ENCODE peak calls at places on chromosome 17, in ten cellular contexts. U is GDM1; N is ELR; I is stimulated activated CD4-positive, alpha-beta T cell treated with anti-CD3 and anti-CD28 coated beads, Interleukin-1b, Interleukin-23, amount 100 ng/mL, for 48 hours; Q is stimulated activated naive B cell treated with anti-CD40 and anti-IgM and Interleukin-4, amounts not matched to agents 10 μg/mL and 1 μg/mL and 100 μg/mL, for 72 hours; B is psoas muscle; H is B cell; Z is amniotic epithelial cell; G is stimulated activated CD8-positive, alpha-beta memory T cell treated with anti-CD3 and anti-CD28 coated beads, Interleukin-4, amount 100 ng/mL, for 48 hours; A is WTC11. Y is an unnamed sample.

GRCh38 chr17:43393944-43394482 is 4.8 kb upstream of the ARL4D start:
- DNase-seq in N (peak; percentile 94), B (peak; percentile 91), U (peak; percentile 67), Q (peak; percentile 73), Z (peak; percentile 78), H (peak; percentile 75), G (peak; percentile 97), I (peak; percentile 90), A (peak; percentile 94), Y (peak; percentile 50)

GRCh38 chr17:22505660-22506059 is 813.3 kb downstream of the KCNJ18 start:
- DNase-seq in B (no peak), I (no peak), A (no peak), H (no peak), G (no peak), N (no peak), U (no peak), Q (no peak), Z (no peak), Y (no peak)

GRCh38 chr17:1562178-1562643 is 381 bp downstream of the PITPNA start:
- DNase-seq in U (no peak), A (no peak), G (no peak), B (peak; percentile 80), H (peak; percentile 73), I (no peak), Z (no peak), Q (no peak), N (peak; percentile 66), Y (no peak)

GRCh38 chr17:81419333-81419885 is 24.2 kb downstream of the BAHCC1 start:
- DNase-seq in Z (peak; percentile 83), B (peak; percentile 90), Q (no peak), I (no peak), U (no peak), N (peak; percentile 91), H (no peak), G (no peak), A (no peak), Y (no peak)

GRCh38 chr17:80783461-80783860 is 208.2 kb upstream of the CHMP6 start:
- DNase-seq in Z (no peak), H (no peak), U (no peak), A (no peak), Q (no peak), N (no peak), G (no peak), I (no peak), B (no peak), Y (no peak)

GRCh38 chr17:78356163-78356713 is 3.6 kb downstream of the SOCS3 start:
- DNase-seq in N (peak; percentile 100), Q (peak; percentile 94), U (peak; percentile 26), A (peak; percentile 66), G (peak; percentile 91), H (peak; percentile 89), B (peak; percentile 73), Z (peak; percentile 93), I (peak; percentile 95), Y (no peak)

GRCh38 chr17:61354895-61355294 is 44.7 kb upstream of the TBX2 start:
- DNase-seq in B (no peak), Q (no peak), N (no peak), I (no peak), Z (no peak), U (no peak), G (no peak), H (no peak), A (peak; percentile 33), Y (no peak)

GRCh38 chr17:48514483-48514876 is 16.3 kb downstream of the HOXB1 start:
- DNase-seq in U (no peak), H (no peak), Q (no peak), A (no peak), G (no peak), Z (peak; percentile 62), I (no peak), B (no peak), N (no peak), Y (no peak)

GRCh38 chr17:76867578-76868175 is 527 bp upstream of the MGAT5B start:
- DNase-seq in A (peak; percentile 40), B (no peak), H (no peak), N (peak; percentile 82), Q (no peak), U (no peak), G (no peak), Z (peak; percentile 67), I (no peak), Y (no peak)

GRCh38 chr17:7330099-7331015 is 1.2 kb upstream of the NEURL4 start:
- DNase-seq in Q (peak; percentile 87), I (peak; percentile 84), U (peak; percentile 68), Z (peak; percentile 72), G (peak; percentile 86), H (peak; percentile 87), N (peak; percentile 87), A (peak; percentile 82), B (peak; percentile 88), Y (no peak)

GRCh38 chr17:44144966-44145739 is 3.4 kb downstream of the HROB start:
- DNase-seq in G (no peak), Z (peak; percentile 97), U (no peak), H (no peak), I (no peak), B (no peak), Q (no peak), N (no peak), A (no peak), Y (no peak)

GRCh38 chr17:39674702-39675389 is 6.6 kb downstream of the PNMT start:
- DNase-seq in U (no peak), A (no peak), H (no peak), B (peak; percentile 63), Z (no peak), N (no peak), G (no peak), I (no peak), Q (peak; percentile 54), Y (peak; percentile 40)

GRCh38 chr17:48011405-48012150 is 26.0 kb downstream of the COPZ2 start:
- DNase-seq in Q (no peak), G (peak; percentile 57), A (peak; percentile 59), I (peak; percentile 51), Z (no peak), H (peak; percentile 69), U (no peak), B (peak; percentile 63), N (peak; percentile 77), Y (no peak)

GRCh38 chr17:918102-918740 is 61.4 kb downstream of the NXN start:
- DNase-seq in Z (no peak), Q (no peak), B (no peak), A (no peak), U (no peak), N (no peak), I (no peak), G (no peak), H (no peak), Y (no peak)

GRCh38 chr17:71287246-71287828 is 833.5 kb upstream of the SOX9 start:
- DNase-seq in Q (no peak), H (no peak), G (no peak), B (no peak), I (no peak), U (no peak), N (no peak), Z (no peak), A (no peak), Y (no peak)

GRCh38 chr17:82772026-82772425 is 20.2 kb downstream of the TBCD start:
- DNase-seq in H (no peak), N (peak; percentile 79), Z (peak; percentile 82), G (no peak), I (no peak), B (peak; percentile 30), A (no peak), Q (no peak), U (no peak), Y (no peak)

GRCh38 chr17:7004398-7005253 is 7.8 kb upstream of the RNASEK start:
- DNase-seq in Z (peak; percentile 51), G (no peak), Q (no peak), B (peak; percentile 49), U (peak; percentile 34), I (peak; percentile 26), N (peak; percentile 78), H (peak; percentile 71), A (no peak), Y (no peak)

GRCh38 chr17:17700251-17700969 is 19.2 kb downstream of the RAI1 start:
- DNase-seq in U (no peak), A (peak; percentile 83), N (no peak), I (no peak), Z (no peak), B (no peak), Q (no peak), H (no peak), G (no peak), Y (no peak)

GRCh38 chr17:933168-934083 is 46.1 kb downstream of the NXN start:
- DNase-seq in G (no peak), H (no peak), Z (peak; percentile 98), U (no peak), Q (no peak), I (no peak), A (no peak), B (peak; percentile 53), N (peak; percentile 97), Y (no peak)

GRCh38 chr17:1912146-1912545 is 82.3 kb downstream of the RPA1 start:
- DNase-seq in Q (no peak), I (no peak), B (no peak), G (no peak), N (no peak), A (no peak), U (no peak), H (no peak), Z (no peak), Y (no peak)

GRCh38 chr17:74372426-74372825 is 5.1 kb downstream of the GPR142 start:
- DNase-seq in H (no peak), B (no peak), Q (no peak), U (no peak), G (no peak), I (no peak), A (no peak), Z (no peak), N (no peak), Y (no peak)

GRCh38 chr17:13541032-13541480 is 60.7 kb downstream of the HS3ST3A1 start:
- DNase-seq in I (no peak), N (peak; percentile 93), H (no peak), Q (no peak), G (no peak), A (no peak), Z (peak; percentile 98), U (no peak), B (no peak), Y (no peak)

GRCh38 chr17:65936013-65936412 is 255.9 kb downstream of the CEP112 start:
- DNase-seq in Z (peak; percentile 37), H (no peak), I (no peak), A (no peak), Q (no peak), N (peak; percentile 81), U (no peak), B (no peak), G (no peak), Y (no peak)

GRCh38 chr17:19409509-19409908 is 1.5 kb upstream of the RNF112 start:
- DNase-seq in Z (peak; percentile 89), U (no peak), I (peak; percentile 22), N (peak; percentile 89), Q (no peak), A (no peak), B (no peak), H (no peak), G (no peak), Y (no peak)

GRCh38 chr17:58279736-58280479 is 827 bp downstream of the MPO start:
- DNase-seq in B (no peak), N (no peak), U (no peak), Z (no peak), A (no peak), I (no peak), Q (no peak), G (no peak), H (peak; percentile 47), Y (no peak)

GRCh38 chr17:14305785-14306496 is 5.1 kb downstream of the HS3ST3B1 start:
- DNase-seq in Z (no peak), Q (no peak), G (no peak), A (no peak), N (peak; percentile 27), B (no peak), U (no peak), I (no peak), H (no peak), Y (no peak)

GRCh38 chr17:76805319-76805718 is 62.9 kb upstream of the MGAT5B start:
- DNase-seq in N (peak; percentile 45), U (no peak), H (no peak), B (no peak), Z (peak; percentile 20), A (no peak), I (no peak), Q (no peak), G (no peak), Y (no peak)

GRCh38 chr17:16428098-16428882 is 12.9 kb downstream of the TRPV2 start:
- DNase-seq in H (no peak), B (peak; percentile 69), Q (no peak), U (no peak), G (peak; percentile 78), N (peak; percentile 62), Z (peak; percentile 69), A (peak; percentile 74), I (peak; percentile 68), Y (no peak)

Y was measured in GF-D8.